ENCODE peak calls at places on chromosomes 2 and 18, in eight cellular contexts. N is A549; T is fibroblast of gingiva; L is GM19239; J is ELR; X is GM04503; C is stimulated activated CD4-positive, alpha-beta T cell treated with anti-CD3 and anti-CD28 coated beads, Interleukin-1b, Interleukin-23, amount 100 ng/mL, for 4 hours; Y is NCI-H1105. A is an unnamed sample.

GRCh38 chr18:45845410-45845809 is 19.9 kb downstream of the SIGLEC15 start:
- DNase-seq in N (no peak), T (no peak), L (no peak), J (no peak), X (no peak), C (no peak), Y (no peak), A (no peak)

GRCh38 chr18:44973282-44973681 is 292.6 kb downstream of the SETBP1 start:
- DNase-seq in N (peak), T (no peak), L (no peak), J (no peak), X (no peak), C (no peak), Y (no peak), A (no peak)

GRCh38 chr18:36296591-36297418 is 708 bp upstream of the FHOD3 start:
- DNase-seq in N (peak), T (peak), L (peak), J (peak), X (no peak), C (no peak), Y (peak), A (peak)

GRCh38 chr2:82795446-82795845 is 1663.6 kb downstream of the SUCLG1 start:
- DNase-seq in N (peak), T (peak), L (no peak), J (peak), X (peak), C (no peak), Y (no peak), A (peak)

GRCh38 chr2:56801214-56801613 is 617.4 kb downstream of the CCDC85A start:
- DNase-seq in N (no peak), T (no peak), L (no peak), J (no peak), X (no peak), C (no peak), Y (no peak), A (no peak)

GRCh38 chr2:237627463-237628321 is at the start of gene LRRFIP1:
- DNase-seq in N (no peak), T (peak), L (no peak), J (peak), X (no peak), C (no peak), Y (no peak), A (no peak)

GRCh38 chr2:1082456-1083205 is 132.0 kb downstream of the SNTG2 start:
- DNase-seq in N (no peak), T (no peak), L (no peak), J (no peak), X (no peak), C (no peak), Y (no peak), A (no peak)

GRCh38 chr2:112614201-112614840 is 29.9 kb downstream of the CHCHD5 start:
- DNase-seq in N (no peak), T (no peak), L (no peak), J (no peak), X (no peak), C (no peak), Y (no peak), A (no peak)

GRCh38 chr18:62814114-62814759 is 98.9 kb downstream of the PHLPP1 start:
- DNase-seq in N (no peak), T (no peak), L (no peak), J (no peak), X (no peak), C (no peak), Y (no peak), A (no peak)

GRCh38 chr2:215652432-215652831 is 216.6 kb upstream of the FN1 start:
- DNase-seq in N (no peak), T (peak), L (no peak), J (peak), X (peak), C (no peak), Y (no peak), A (peak)

GRCh38 chr2:128362186-128362888 is 43.7 kb upstream of the HS6ST1 start:
- DNase-seq in N (no peak), T (no peak), L (no peak), J (no peak), X (no peak), C (no peak), Y (no peak), A (no peak)

GRCh38 chr2:48738806-48739205 is 16.7 kb downstream of the LHCGR start:
- DNase-seq in N (peak), T (no peak), L (no peak), J (peak), X (no peak), C (no peak), Y (no peak), A (peak)

GRCh38 chr2:129199501-129199900 is 780.0 kb upstream of the RAB6C start:
- DNase-seq in N (no peak), T (no peak), L (no peak), J (no peak), X (no peak), C (no peak), Y (no peak), A (no peak)

GRCh38 chr2:148569221-148569620 is 75.3 kb upstream of the EPC2 start:
- DNase-seq in N (no peak), T (no peak), L (no peak), J (no peak), X (no peak), C (no peak), Y (no peak), A (no peak)

GRCh38 chr2:134070281-134070731 is 183.6 kb upstream of the MGAT5 start:
- DNase-seq in N (no peak), T (no peak), L (no peak), J (peak), X (no peak), C (no peak), Y (no peak), A (no peak)

GRCh38 chr2:172420096-172420671 is 7.2 kb upstream of the ITGA6 start:
- DNase-seq in N (no peak), T (no peak), L (no peak), J (no peak), X (no peak), C (no peak), Y (no peak), A (no peak)